ENCODE peak calls at places on chromosomes 16 and 17, in seven cellular contexts. One of them, this sample, is unnamed.

GRCh38 chr17:61770752-61771533 is 92.4 kb downstream of the BRIP1 start:
- DNase-seq in body of pancreas: no peak
- DNase-seq in lung: no peak
- DNase-seq in GM23338: no peak
- DNase-seq in cardiac muscle cell: no peak
- DNase-seq in heart left ventricle: no peak
- DNase-seq in kidney: no peak
- DNase-seq in this sample: no peak

GRCh38 chr17:20172378-20172775 is 163.2 kb downstream of the SPECC1 start:
- DNase-seq in body of pancreas: no peak
- DNase-seq in lung: no peak
- DNase-seq in GM23338: peak
- DNase-seq in cardiac muscle cell: no peak
- DNase-seq in heart left ventricle: no peak
- DNase-seq in kidney: no peak
- DNase-seq in this sample: no peak

GRCh38 chr17:76384222-76384986 is at the start of gene SPHK1:
- DNase-seq in body of pancreas: peak
- DNase-seq in lung: peak
- DNase-seq in GM23338: peak
- DNase-seq in cardiac muscle cell: peak
- DNase-seq in heart left ventricle: peak
- DNase-seq in kidney: peak
- DNase-seq in this sample: peak

GRCh38 chr17:19329839-19330238 is 32.7 kb downstream of the B9D1 start:
- DNase-seq in body of pancreas: no peak
- DNase-seq in lung: no peak
- DNase-seq in GM23338: no peak
- DNase-seq in cardiac muscle cell: no peak
- DNase-seq in heart left ventricle: no peak
- DNase-seq in kidney: no peak
- DNase-seq in this sample: no peak

GRCh38 chr16:12572316-12572985 is 231.2 kb downstream of the CPPED1 start:
- DNase-seq in body of pancreas: no peak
- DNase-seq in lung: no peak
- DNase-seq in GM23338: no peak
- DNase-seq in cardiac muscle cell: no peak
- DNase-seq in heart left ventricle: no peak
- DNase-seq in kidney: no peak
- DNase-seq in this sample: no peak

GRCh38 chr16:86608301-86608747 is 30.0 kb downstream of the FOXL1 start:
- DNase-seq in body of pancreas: no peak
- DNase-seq in lung: no peak
- DNase-seq in GM23338: no peak
- DNase-seq in cardiac muscle cell: no peak
- DNase-seq in heart left ventricle: no peak
- DNase-seq in kidney: no peak
- DNase-seq in this sample: no peak

GRCh38 chr17:30005709-30006320 is 64.4 kb downstream of the EFCAB5 start:
- DNase-seq in body of pancreas: no peak
- DNase-seq in lung: no peak
- DNase-seq in GM23338: no peak
- DNase-seq in cardiac muscle cell: peak
- DNase-seq in heart left ventricle: no peak
- DNase-seq in kidney: no peak
- DNase-seq in this sample: no peak

GRCh38 chr17:2241823-2242222 is 61.8 kb downstream of the SMG6 start:
- DNase-seq in body of pancreas: no peak
- DNase-seq in lung: no peak
- DNase-seq in GM23338: no peak
- DNase-seq in cardiac muscle cell: no peak
- DNase-seq in heart left ventricle: no peak
- DNase-seq in kidney: no peak
- DNase-seq in this sample: no peak

GRCh38 chr16:83315271-83315670 is 492.5 kb upstream of the HSBP1 start:
- DNase-seq in body of pancreas: no peak
- DNase-seq in lung: no peak
- DNase-seq in GM23338: no peak
- DNase-seq in cardiac muscle cell: no peak
- DNase-seq in heart left ventricle: no peak
- DNase-seq in kidney: no peak
- DNase-seq in this sample: no peak

GRCh38 chr16:19885456-19886060 is 910 bp upstream of the GPRC5B start:
- DNase-seq in body of pancreas: peak
- DNase-seq in lung: no peak
- DNase-seq in GM23338: peak
- DNase-seq in cardiac muscle cell: no peak
- DNase-seq in heart left ventricle: no peak
- DNase-seq in kidney: no peak
- DNase-seq in this sample: no peak

GRCh38 chr16:55508941-55509920 is at the start of gene LPCAT2:
- DNase-seq in body of pancreas: peak
- DNase-seq in lung: peak
- DNase-seq in GM23338: peak
- DNase-seq in cardiac muscle cell: peak
- DNase-seq in heart left ventricle: peak
- DNase-seq in kidney: peak
- DNase-seq in this sample: peak

GRCh38 chr16:3872216-3872895 is 8.2 kb downstream of the CREBBP start:
- DNase-seq in body of pancreas: no peak
- DNase-seq in lung: no peak
- DNase-seq in GM23338: no peak
- DNase-seq in cardiac muscle cell: no peak
- DNase-seq in heart left ventricle: no peak
- DNase-seq in kidney: no peak
- DNase-seq in this sample: no peak

GRCh38 chr16:73166394-73166971 is 118.6 kb upstream of the ZFHX3 start:
- DNase-seq in body of pancreas: no peak
- DNase-seq in lung: no peak
- DNase-seq in GM23338: peak
- DNase-seq in cardiac muscle cell: no peak
- DNase-seq in heart left ventricle: no peak
- DNase-seq in kidney: no peak
- DNase-seq in this sample: no peak

GRCh38 chr16:55250641-55251550 is 73.1 kb upstream of the IRX6 start:
- DNase-seq in body of pancreas: no peak
- DNase-seq in lung: peak
- DNase-seq in GM23338: no peak
- DNase-seq in cardiac muscle cell: no peak
- DNase-seq in heart left ventricle: no peak
- DNase-seq in kidney: no peak
- DNase-seq in this sample: no peak

GRCh38 chr17:79203657-79204056 is 129.0 kb downstream of the ENGASE start:
- DNase-seq in body of pancreas: no peak
- DNase-seq in lung: no peak
- DNase-seq in GM23338: no peak
- DNase-seq in cardiac muscle cell: no peak
- DNase-seq in heart left ventricle: no peak
- DNase-seq in kidney: no peak
- DNase-seq in this sample: no peak

GRCh38 chr16:69823831-69824563 is 61.9 kb downstream of the WWP2 start:
- DNase-seq in body of pancreas: peak
- DNase-seq in lung: no peak
- DNase-seq in GM23338: no peak
- DNase-seq in cardiac muscle cell: no peak
- DNase-seq in heart left ventricle: peak
- DNase-seq in kidney: no peak
- DNase-seq in this sample: peak

GRCh38 chr16:63745456-63745855 is 1376.4 kb downstream of the CDH11 start:
- DNase-seq in body of pancreas: no peak
- DNase-seq in lung: no peak
- DNase-seq in GM23338: no peak
- DNase-seq in cardiac muscle cell: no peak
- DNase-seq in heart left ventricle: no peak
- DNase-seq in kidney: no peak
- DNase-seq in this sample: no peak

GRCh38 chr16:60755907-60756306 is 1280.3 kb downstream of the CDH8 start:
- DNase-seq in body of pancreas: no peak
- DNase-seq in lung: no peak
- DNase-seq in GM23338: no peak
- DNase-seq in cardiac muscle cell: peak
- DNase-seq in heart left ventricle: no peak
- DNase-seq in kidney: no peak
- DNase-seq in this sample: no peak

DNA sequence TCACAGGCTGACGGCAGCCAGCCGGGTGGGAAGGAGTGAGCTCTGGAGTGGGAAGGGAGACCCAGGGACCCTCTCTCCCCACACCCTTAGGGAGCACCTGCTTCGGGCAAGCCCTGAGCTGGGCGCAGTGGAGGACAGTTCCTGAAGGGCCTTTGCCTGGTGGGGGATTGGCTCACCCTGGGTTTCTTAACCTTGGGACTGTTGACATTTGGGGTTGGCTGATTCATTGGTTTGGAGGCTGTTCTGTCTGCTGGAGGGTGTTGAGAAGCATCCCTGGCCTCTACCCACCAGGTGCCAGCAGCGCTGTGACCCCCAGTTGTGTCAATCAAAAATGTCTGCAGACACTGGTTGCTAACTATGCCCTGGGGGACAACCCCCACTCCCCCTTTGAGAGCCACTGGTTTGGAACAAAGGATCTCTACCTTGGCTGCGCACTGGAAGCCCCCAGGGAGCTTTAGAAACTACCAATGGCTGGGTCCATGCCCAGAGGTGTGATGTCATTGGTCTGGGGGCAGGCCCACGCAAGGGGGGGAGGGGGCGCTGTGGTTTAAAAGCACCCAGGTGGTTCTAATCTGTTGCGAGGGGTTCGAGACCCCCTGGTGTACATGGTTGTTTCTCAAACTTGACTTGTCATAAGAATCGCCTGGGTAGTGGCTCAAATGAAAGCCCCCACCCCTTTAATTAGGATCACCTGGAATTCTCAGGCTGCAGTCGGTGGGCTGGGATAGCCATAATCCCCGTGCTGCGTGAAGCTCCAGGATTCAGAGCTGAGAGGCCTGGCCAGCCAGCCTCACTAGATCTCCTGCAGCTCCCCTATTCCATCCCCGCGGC is 151.9 kb upstream of the GSE1 start:
- DNase-seq in body of pancreas: no peak
- DNase-seq in lung: peak
- DNase-seq in GM23338: no peak
- DNase-seq in cardiac muscle cell: no peak
- DNase-seq in heart left ventricle: no peak
- DNase-seq in kidney: no peak
- DNase-seq in this sample: no peak
- H3K27ac ChIP-seq in body of pancreas: no peak
- H3K27ac ChIP-seq in lung: peak
- H3K27ac ChIP-seq in GM23338: no peak
- H3K27ac ChIP-seq in cardiac muscle cell: peak
- H3K27ac ChIP-seq in heart left ventricle: peak
- H3K27ac ChIP-seq in kidney: no peak
- H3K27ac ChIP-seq in this sample: peak

DNA sequence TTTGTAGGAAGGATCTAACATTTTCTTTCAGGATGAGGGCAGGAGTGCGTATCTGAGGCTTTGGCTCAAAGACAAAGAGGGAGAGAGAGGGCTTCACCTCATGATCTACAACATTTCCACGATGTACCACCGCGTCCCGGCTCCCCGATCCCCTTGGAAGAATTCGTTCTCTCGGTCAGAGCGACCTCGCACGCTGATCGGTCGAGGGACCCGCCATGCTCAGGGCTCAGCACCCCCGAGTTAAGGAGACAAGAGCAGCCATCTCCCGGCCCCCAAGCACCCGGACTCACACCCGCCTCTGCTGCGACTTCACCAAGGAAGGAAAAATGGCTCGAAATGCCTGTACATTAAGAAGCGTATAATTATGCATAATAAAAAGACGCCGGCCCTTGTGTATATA is 89.5 kb upstream of the RPL38 start:
- DNase-seq in body of pancreas: no peak
- DNase-seq in lung: no peak
- DNase-seq in GM23338: no peak
- DNase-seq in cardiac muscle cell: no peak
- DNase-seq in heart left ventricle: no peak
- DNase-seq in kidney: no peak
- DNase-seq in this sample: no peak
- H3K27ac ChIP-seq in body of pancreas: no peak
- H3K27ac ChIP-seq in lung: no peak
- H3K27ac ChIP-seq in GM23338: no peak
- H3K27ac ChIP-seq in cardiac muscle cell: no peak
- H3K27ac ChIP-seq in heart left ventricle: no peak
- H3K27ac ChIP-seq in kidney: no peak
- H3K27ac ChIP-seq in this sample: no peak

DNA sequence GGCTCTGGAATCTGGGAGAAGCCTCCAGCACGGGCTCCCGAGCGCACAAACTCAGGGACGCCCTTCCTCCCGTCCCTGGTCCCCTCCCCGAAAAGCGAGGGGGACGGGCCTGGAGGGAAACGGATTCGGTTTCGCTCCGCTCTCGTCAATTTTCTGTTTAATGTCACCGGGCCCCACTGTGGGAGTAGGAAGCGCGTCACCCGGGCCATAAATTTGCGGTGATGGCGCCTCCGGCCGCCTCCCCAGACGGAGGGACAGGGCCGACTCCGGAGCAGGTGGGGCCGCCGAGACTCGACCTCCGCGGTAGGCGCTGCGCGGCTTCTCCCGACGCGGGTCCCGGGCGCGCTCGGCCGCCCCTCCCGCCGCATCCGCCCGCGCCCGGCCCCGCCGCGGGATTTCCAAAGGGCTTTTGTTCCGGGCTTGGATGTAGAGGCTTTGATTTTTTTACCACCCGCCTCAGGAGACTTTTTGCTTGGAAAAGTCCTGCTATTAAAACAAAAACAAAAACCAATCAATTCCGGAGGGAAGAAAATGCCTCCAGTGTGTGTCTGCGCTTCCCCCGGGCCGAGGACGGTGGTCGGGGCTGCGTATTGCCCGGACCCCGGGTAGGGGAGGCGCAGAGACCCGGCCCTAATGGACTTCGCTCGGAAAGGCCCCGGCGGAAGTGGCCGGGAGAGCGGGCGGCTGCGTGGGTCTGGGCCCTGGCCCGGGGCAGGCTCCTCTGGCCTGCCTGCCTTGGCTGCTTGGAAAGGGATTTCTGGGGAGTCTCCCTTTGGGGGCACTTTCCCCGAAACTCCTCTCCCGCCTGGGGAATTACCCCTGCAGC is 7.8 kb upstream of the BAHCC1 start:
- DNase-seq in body of pancreas: peak
- DNase-seq in lung: peak
- DNase-seq in GM23338: peak
- DNase-seq in cardiac muscle cell: peak
- DNase-seq in heart left ventricle: peak
- DNase-seq in kidney: peak
- DNase-seq in this sample: peak
- H3K27ac ChIP-seq in body of pancreas: peak
- H3K27ac ChIP-seq in lung: peak
- H3K27ac ChIP-seq in GM23338: no peak
- H3K27ac ChIP-seq in cardiac muscle cell: peak
- H3K27ac ChIP-seq in heart left ventricle: peak
- H3K27ac ChIP-seq in kidney: peak
- H3K27ac ChIP-seq in this sample: peak

DNA sequence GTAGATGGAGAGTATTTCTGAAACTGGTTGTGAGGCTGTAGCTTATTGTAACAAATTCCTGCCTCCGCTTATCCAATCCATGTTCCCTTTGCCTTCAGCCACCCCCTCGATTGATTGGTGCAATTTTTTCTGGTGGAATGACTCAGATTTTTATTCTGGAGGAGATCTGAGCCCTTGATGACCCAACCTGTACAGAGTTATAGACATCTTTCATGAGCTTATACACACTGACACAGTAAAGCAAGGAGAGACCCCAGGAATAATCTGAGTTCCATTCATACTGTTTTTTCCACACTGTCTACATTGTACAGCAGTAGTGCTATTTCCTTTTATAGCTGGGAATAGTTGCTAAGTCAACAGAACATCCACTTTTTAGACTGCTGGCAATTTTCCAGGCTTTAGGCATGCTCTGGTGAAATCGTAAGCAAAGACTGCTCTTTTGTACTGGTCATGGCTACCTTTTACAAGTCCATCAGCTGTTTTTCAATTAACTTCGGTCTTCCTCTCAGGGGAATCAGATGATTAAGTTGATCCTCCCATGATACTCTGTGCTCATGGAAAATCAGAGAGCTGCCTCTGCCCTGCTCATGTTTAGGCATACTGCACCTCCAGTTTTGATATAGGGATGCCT is 30.1 kb downstream of the CCL4 start:
- DNase-seq in body of pancreas: no peak
- DNase-seq in lung: no peak
- DNase-seq in GM23338: no peak
- DNase-seq in cardiac muscle cell: no peak
- DNase-seq in heart left ventricle: no peak
- DNase-seq in kidney: no peak
- DNase-seq in this sample: no peak
- H3K27ac ChIP-seq in body of pancreas: no peak
- H3K27ac ChIP-seq in lung: no peak
- H3K27ac ChIP-seq in GM23338: no peak
- H3K27ac ChIP-seq in cardiac muscle cell: no peak
- H3K27ac ChIP-seq in heart left ventricle: no peak
- H3K27ac ChIP-seq in kidney: no peak
- H3K27ac ChIP-seq in this sample: no peak

This sample was measured in stomach.